ENCODE peak calls at places on chromosomes 13 and 19, in four cellular contexts. H is Karpas-422, G is IMR-90, S is mesenchymal stem cell. I is an unnamed sample.

GRCh38 chr19:5774921-5775320 is 9.6 kb downstream of the PRR22 start:
- DNase-seq in H (no peak), G (peak), S (no peak), I (no peak)

GRCh38 chr19:54024660-54025059 is 33.2 kb downstream of the CACNG6 start:
- DNase-seq in H (no peak), S (no peak), G (no peak), I (no peak)

GRCh38 chr19:18290250-18291018 is 9.0 kb upstream of the JUND start:
- DNase-seq in H (no peak), G (peak), S (no peak), I (no peak)

GRCh38 chr19:15144046-15144646 is 36.9 kb downstream of the SYDE1 start:
- DNase-seq in G (no peak), H (peak), S (peak), I (peak)

GRCh38 chr19:41870401-41870873 is 6.6 kb upstream of the CD79A start:
- DNase-seq in S (peak), H (no peak), G (peak), I (no peak)

GRCh38 chr13:50401721-50402510 is 386.7 kb downstream of the KCNRG start:
- DNase-seq in H (peak), G (peak), S (no peak), I (no peak)

GRCh38 chr13:87810920-87811344 is 139.8 kb downstream of the SLITRK5 start:
- DNase-seq in S (no peak), G (no peak), H (no peak), I (no peak)

GRCh38 chr19:34808566-34808965 is 35.6 kb upstream of the ZNF599 start:
- DNase-seq in S (peak), G (peak), H (no peak), I (peak)

GRCh38 chr13:42083138-42083770 is 34.8 kb downstream of the DGKH start:
- DNase-seq in H (no peak), S (no peak), G (no peak), I (peak)

GRCh38 chr13:51552027-51552426 is 32.2 kb upstream of the WDFY2 start:
- DNase-seq in S (no peak), H (no peak), G (no peak), I (no peak)

GRCh38 chr13:25874907-25875306 is 176.9 kb downstream of the SHISA2 start:
- DNase-seq in H (peak), S (peak), G (no peak), I (peak)

GRCh38 chr19:51808333-51808986 is 13.5 kb downstream of the FPR3 start:
- DNase-seq in S (no peak), G (no peak), H (no peak), I (peak)

GRCh38 chr19:49676136-49676689 is 858 bp upstream of the PRMT1 start:
- DNase-seq in H (peak), S (peak), G (peak), I (peak)

GRCh38 chr13:109145631-109146030 is 516.2 kb downstream of the MYO16 start:
- DNase-seq in S (peak), G (peak), H (peak), I (peak)

GRCh38 chr19:57527136-57527881 is at the start of gene ZNF549:
- DNase-seq in H (peak), G (peak), S (peak), I (peak)

GRCh38 chr19:46859637-46860124 is 1.1 kb upstream of the ARHGAP35 start:
- DNase-seq in S (no peak), G (peak), H (no peak), I (no peak)

GRCh38 chr13:32135655-32136054 is 104.1 kb downstream of the FRY start:
- DNase-seq in G (peak), S (peak), H (no peak), I (no peak)

GRCh38 chr13:67859904-67860303 is 629.8 kb upstream of the PCDH9 start:
- DNase-seq in G (no peak), S (no peak), H (no peak), I (no peak)

GRCh38 chr13:67857581-67858310 is 627.6 kb upstream of the PCDH9 start:
- DNase-seq in S (no peak), G (no peak), H (no peak), I (no peak)

DNA sequence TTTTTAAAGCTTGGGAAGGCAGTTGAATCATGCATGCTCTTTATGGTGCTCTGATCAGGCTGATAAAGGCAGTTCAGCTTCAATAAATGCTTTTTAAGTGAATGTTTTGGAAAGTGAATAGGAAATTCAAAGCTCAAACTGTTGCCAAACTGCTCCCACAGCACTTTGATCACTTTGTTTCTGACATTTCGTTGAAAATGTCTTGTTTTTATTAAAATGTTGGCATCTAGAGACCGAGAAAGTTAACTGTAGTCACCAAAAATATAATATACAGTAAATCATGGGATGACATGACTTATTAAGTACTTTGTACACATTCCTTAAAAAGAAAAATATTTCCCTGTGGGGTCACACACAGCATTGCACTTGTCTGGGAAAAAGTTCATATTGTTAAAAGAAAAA is 625.7 kb upstream of the PCDH9 start:
- DNase-seq in H (no peak), G (no peak), S (no peak), I (no peak)
- H2AFZ ChIP-seq in H (peak), G (no peak), S (no peak), I (no peak)

GRCh38 chr19:36139473-36140288 is at the start of gene CAPNS1:
- DNase-seq in G (peak), H (peak), S (peak), I (peak)

GRCh38 chr19:36141039-36141914 is 1.4 kb downstream of the CAPNS1 start:
- DNase-seq in H (peak), S (peak), G (peak), I (peak)

GRCh38 chr19:36139120-36139472 is 770 bp upstream of the CAPNS1 start:
- DNase-seq in S (no peak), H (no peak), G (no peak), I (no peak)

GRCh38 chr19:36142046-36142445 is 2.2 kb downstream of the CAPNS1 start:
- DNase-seq in G (no peak), S (no peak), H (peak), I (no peak)

DNA sequence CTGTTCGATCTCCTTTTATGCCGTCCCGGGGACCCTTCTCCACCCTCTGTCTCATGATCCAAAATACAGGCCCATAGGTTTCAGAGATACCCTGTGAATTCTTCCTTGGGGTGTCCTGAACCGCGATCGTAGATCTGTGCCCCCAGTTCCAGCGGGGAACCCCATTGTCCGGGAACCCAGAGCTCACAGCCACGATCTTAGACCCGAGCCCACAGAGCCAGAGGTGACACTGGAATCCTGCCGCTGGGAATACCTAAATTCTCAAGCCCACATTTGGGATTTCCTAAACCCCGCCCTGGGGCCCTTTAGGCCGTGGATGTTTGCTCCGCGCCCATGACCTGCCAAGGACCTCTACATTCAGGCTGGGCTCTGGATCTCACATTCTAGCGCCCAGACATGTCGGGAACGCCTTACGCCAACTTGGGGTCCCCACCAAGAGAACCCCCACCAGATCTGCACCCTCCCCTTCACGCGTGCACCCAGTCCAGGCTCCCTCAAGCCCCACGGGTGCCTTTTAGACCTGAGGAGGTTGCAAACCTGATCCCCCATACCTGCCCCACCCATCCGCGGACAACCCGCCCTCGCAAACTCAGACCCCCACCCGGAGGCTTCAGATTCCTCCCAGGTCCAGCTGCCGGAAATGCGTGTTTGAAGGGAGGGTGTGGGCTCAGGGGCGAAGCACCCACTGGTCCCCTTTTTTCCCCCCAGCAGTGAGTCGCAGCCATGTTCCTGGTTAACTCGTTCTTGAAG is 598 bp downstream of the CAPNS1 start:
- DNase-seq in G (peak), S (peak), H (peak), I (peak)
- H3K4me2 ChIP-seq in G (peak), S (peak), H (peak), I (peak)

GRCh38 chr13:31046711-31047279 is 114.3 kb downstream of the TEX26 start:
- DNase-seq in S (peak), G (peak), H (no peak), I (no peak)
- H2AFZ ChIP-seq in S (no peak), G (peak), H (no peak), I (peak)

GRCh38 chr13:35927554-35927953 is 203.6 kb downstream of the DCLK1 start:
- DNase-seq in S (peak), H (no peak), G (peak), I (peak)
- H3K4me2 ChIP-seq in S (no peak), H (no peak), G (no peak), I (no peak)

GRCh38 chr13:95641961-95642621 is 2.4 kb downstream of the DZIP1 start:
- DNase-seq in S (peak), G (peak), H (no peak), I (no peak)
- H2AFZ ChIP-seq in S (no peak), G (peak), H (no peak), I (no peak)

I was measured in trophoblast cell.